ENCODE peak calls at places on chromosome 17, in six cellular contexts. One of them, this sample, is unnamed.

GRCh38 chr17:34850023-34850422 is 111.2 kb downstream of the CCT6B start:
- DNase-seq in mesenchymal stem cell: no peak
- DNase-seq in H9: no peak
- DNase-seq in trophoblast cell: peak
- DNase-seq in H1: no peak
- DNase-seq in IMR-90: no peak
- DNase-seq in this sample: no peak

GRCh38 chr17:63740464-63741181 is 976 bp downstream of the STRADA start:
- DNase-seq in trophoblast cell: peak
- DNase-seq in mesenchymal stem cell: no peak
- DNase-seq in IMR-90: peak
- DNase-seq in H1: no peak
- DNase-seq in H9: no peak
- DNase-seq in this sample: no peak

GRCh38 chr17:35313875-35314409 is 59.5 kb downstream of the SLFN11 start:
- DNase-seq in H1: no peak
- DNase-seq in IMR-90: no peak
- DNase-seq in trophoblast cell: no peak
- DNase-seq in H9: peak
- DNase-seq in mesenchymal stem cell: no peak
- DNase-seq in this sample: no peak

GRCh38 chr17:42744283-42744805 is 496 bp downstream of the EZH1 start:
- DNase-seq in H1: peak
- DNase-seq in mesenchymal stem cell: peak
- DNase-seq in IMR-90: peak
- DNase-seq in trophoblast cell: peak
- DNase-seq in H9: no peak
- DNase-seq in this sample: no peak

GRCh38 chr17:81162491-81162890 is 2.8 kb upstream of the PVALEF start:
- DNase-seq in IMR-90: no peak
- DNase-seq in trophoblast cell: no peak
- DNase-seq in H1: no peak
- DNase-seq in mesenchymal stem cell: no peak
- DNase-seq in H9: no peak
- DNase-seq in this sample: no peak

GRCh38 chr17:46983782-46984181 is 4.7 kb upstream of the RPRML start:
- DNase-seq in mesenchymal stem cell: no peak
- DNase-seq in H1: no peak
- DNase-seq in IMR-90: no peak
- DNase-seq in trophoblast cell: no peak
- DNase-seq in H9: peak
- DNase-seq in this sample: no peak

GRCh38 chr17:82457071-82457789 is 1.3 kb upstream of the NARF start:
- DNase-seq in H1: no peak
- DNase-seq in IMR-90: no peak
- DNase-seq in mesenchymal stem cell: peak
- DNase-seq in H9: no peak
- DNase-seq in trophoblast cell: peak
- DNase-seq in this sample: no peak

GRCh38 chr17:42525221-42525620 is 10.8 kb upstream of the NAGLU start:
- DNase-seq in IMR-90: peak
- DNase-seq in H1: no peak
- DNase-seq in mesenchymal stem cell: peak
- DNase-seq in trophoblast cell: no peak
- DNase-seq in H9: no peak
- DNase-seq in this sample: no peak

GRCh38 chr17:48892940-48893645 is 506 bp downstream of the ATP5MC1 start:
- DNase-seq in trophoblast cell: no peak
- DNase-seq in IMR-90: no peak
- DNase-seq in H9: no peak
- DNase-seq in H1: no peak
- DNase-seq in mesenchymal stem cell: no peak
- DNase-seq in this sample: no peak

GRCh38 chr17:9472094-9472493 is 103.5 kb downstream of the STX8 start:
- DNase-seq in IMR-90: peak
- DNase-seq in H1: no peak
- DNase-seq in H9: no peak
- DNase-seq in mesenchymal stem cell: peak
- DNase-seq in trophoblast cell: peak
- DNase-seq in this sample: no peak
- H4K91ac ChIP-seq in IMR-90: no peak
- H4K91ac ChIP-seq in H1: no peak
- H4K91ac ChIP-seq in H9: no peak
- H4K91ac ChIP-seq in mesenchymal stem cell: peak
- H4K91ac ChIP-seq in trophoblast cell: peak
- H4K91ac ChIP-seq in this sample: no peak

GRCh38 chr17:19412510-19412909 is 1.5 kb downstream of the RNF112 start:
- DNase-seq in IMR-90: no peak
- DNase-seq in H9: no peak
- DNase-seq in mesenchymal stem cell: no peak
- DNase-seq in H1: no peak
- DNase-seq in trophoblast cell: no peak
- DNase-seq in this sample: no peak

GRCh38 chr17:19411641-19412040 is 609 bp downstream of the RNF112 start:
- DNase-seq in mesenchymal stem cell: no peak
- DNase-seq in H9: no peak
- DNase-seq in IMR-90: no peak
- DNase-seq in H1: no peak
- DNase-seq in trophoblast cell: no peak
- DNase-seq in this sample: no peak

GRCh38 chr17:19409509-19409908 is 1.5 kb upstream of the RNF112 start:
- DNase-seq in trophoblast cell: peak
- DNase-seq in IMR-90: peak
- DNase-seq in H1: no peak
- DNase-seq in H9: no peak
- DNase-seq in mesenchymal stem cell: peak
- DNase-seq in this sample: no peak

GRCh38 chr17:19410101-19410500 is 931 bp upstream of the RNF112 start:
- DNase-seq in H9: no peak
- DNase-seq in trophoblast cell: no peak
- DNase-seq in mesenchymal stem cell: no peak
- DNase-seq in H1: no peak
- DNase-seq in IMR-90: no peak
- DNase-seq in this sample: no peak

GRCh38 chr17:19410875-19411291 is at the start of gene RNF112:
- DNase-seq in H1: no peak
- DNase-seq in IMR-90: peak
- DNase-seq in mesenchymal stem cell: no peak
- DNase-seq in trophoblast cell: no peak
- DNase-seq in H9: no peak
- DNase-seq in this sample: no peak
- H2AFZ ChIP-seq in H1: no peak
- H2AFZ ChIP-seq in IMR-90: peak
- H2AFZ ChIP-seq in mesenchymal stem cell: peak
- H2AFZ ChIP-seq in trophoblast cell: no peak
- H2AFZ ChIP-seq in H9: no peak
- H2AFZ ChIP-seq in this sample: peak

DNA sequence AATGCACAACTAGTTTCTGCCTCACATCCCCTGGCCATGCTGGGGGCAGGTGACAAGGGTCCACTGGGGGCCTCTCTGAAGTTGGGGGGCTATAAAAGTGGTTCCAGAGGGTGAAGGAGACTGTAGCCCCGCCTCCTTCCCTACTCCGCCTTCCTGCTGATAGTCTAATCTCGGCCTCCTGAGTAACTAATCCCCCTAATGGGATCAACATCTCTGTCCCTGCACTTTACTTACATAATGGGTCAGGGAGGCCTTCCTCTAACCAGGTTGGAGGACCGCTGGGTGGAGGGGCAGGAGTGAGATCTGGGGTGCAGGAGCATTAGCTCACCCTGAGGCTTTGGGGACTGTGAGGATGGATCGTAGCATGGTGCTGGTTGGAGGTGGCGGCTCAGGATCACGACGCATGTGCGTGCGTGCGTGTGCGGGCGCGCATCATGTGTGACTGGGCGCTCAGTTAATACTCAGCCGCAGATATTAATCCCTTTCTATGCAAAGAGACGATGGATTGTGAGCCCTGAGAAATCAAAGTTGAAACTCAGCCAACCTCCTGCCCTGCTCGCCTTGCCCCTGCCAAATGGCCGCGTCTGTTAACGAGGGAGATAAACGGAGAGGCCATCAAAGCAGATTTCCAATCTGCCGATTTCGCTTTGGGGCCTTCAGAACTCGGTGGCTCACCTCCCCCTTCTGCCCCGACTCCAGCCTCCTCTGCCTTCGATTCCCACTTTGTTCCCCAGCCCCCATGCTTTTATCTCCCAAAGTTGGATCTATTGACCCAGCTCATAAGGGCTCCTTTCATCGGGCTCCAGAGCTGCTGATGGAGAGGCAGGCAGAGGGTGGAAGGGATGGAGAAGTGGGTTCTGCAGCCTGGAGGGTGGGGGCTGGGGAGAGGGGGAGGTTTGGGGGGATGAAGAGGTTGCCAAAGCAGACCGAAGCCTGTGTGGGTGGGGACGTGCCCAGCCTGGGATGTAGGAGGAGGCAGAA is 107.3 kb downstream of the SDK2 start:
- DNase-seq in trophoblast cell: no peak
- DNase-seq in IMR-90: no peak
- DNase-seq in H1: no peak
- DNase-seq in mesenchymal stem cell: no peak
- DNase-seq in H9: no peak
- DNase-seq in this sample: peak
- H2BK120ac ChIP-seq in trophoblast cell: no peak
- H2BK120ac ChIP-seq in IMR-90: no peak
- H2BK120ac ChIP-seq in H1: no peak
- H2BK120ac ChIP-seq in mesenchymal stem cell: no peak
- H2BK120ac ChIP-seq in H9: no peak
- H2BK120ac ChIP-seq in this sample: peak

GRCh38 chr17:40562841-40563370 is 2.4 kb downstream of the CCR7 start:
- DNase-seq in IMR-90: no peak
- DNase-seq in H9: peak
- DNase-seq in mesenchymal stem cell: no peak
- DNase-seq in trophoblast cell: no peak
- DNase-seq in H1: no peak
- DNase-seq in this sample: no peak
- H4K91ac ChIP-seq in IMR-90: no peak
- H4K91ac ChIP-seq in H9: no peak
- H4K91ac ChIP-seq in mesenchymal stem cell: no peak
- H4K91ac ChIP-seq in trophoblast cell: peak
- H4K91ac ChIP-seq in H1: no peak
- H4K91ac ChIP-seq in this sample: no peak

GRCh38 chr17:69539274-69539673 is 124.8 kb downstream of the MAP2K6 start:
- DNase-seq in mesenchymal stem cell: peak
- DNase-seq in H9: no peak
- DNase-seq in IMR-90: no peak
- DNase-seq in H1: no peak
- DNase-seq in trophoblast cell: no peak
- DNase-seq in this sample: no peak
- H2AFZ ChIP-seq in mesenchymal stem cell: no peak
- H2AFZ ChIP-seq in H9: no peak
- H2AFZ ChIP-seq in IMR-90: peak
- H2AFZ ChIP-seq in H1: no peak
- H2AFZ ChIP-seq in trophoblast cell: no peak
- H2AFZ ChIP-seq in this sample: no peak

DNA sequence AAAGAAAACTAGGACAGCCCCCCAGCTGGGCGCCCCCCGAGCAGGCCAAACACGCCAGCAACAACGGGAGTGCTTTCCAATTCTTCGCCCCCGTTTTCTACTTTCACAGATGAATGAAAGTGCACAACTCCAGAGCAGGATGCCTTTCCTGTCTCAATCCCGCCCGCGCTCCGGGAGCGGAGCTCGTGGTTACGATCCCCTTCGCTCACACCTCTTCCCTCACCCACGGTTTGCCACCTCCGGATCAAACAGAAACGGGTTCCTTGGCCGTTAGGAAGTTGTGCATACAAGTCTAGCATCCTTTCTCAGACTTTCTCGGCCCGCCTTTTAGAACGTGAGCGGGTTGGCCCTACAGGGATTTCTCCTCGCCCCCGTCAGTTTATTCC is 658 bp downstream of the SKA2 start:
- DNase-seq in H1: no peak
- DNase-seq in IMR-90: peak
- DNase-seq in H9: no peak
- DNase-seq in trophoblast cell: peak
- DNase-seq in mesenchymal stem cell: peak
- DNase-seq in this sample: peak
- H2BK120ac ChIP-seq in H1: no peak
- H2BK120ac ChIP-seq in IMR-90: peak
- H2BK120ac ChIP-seq in H9: peak
- H2BK120ac ChIP-seq in trophoblast cell: peak
- H2BK120ac ChIP-seq in mesenchymal stem cell: no peak
- H2BK120ac ChIP-seq in this sample: peak

DNA sequence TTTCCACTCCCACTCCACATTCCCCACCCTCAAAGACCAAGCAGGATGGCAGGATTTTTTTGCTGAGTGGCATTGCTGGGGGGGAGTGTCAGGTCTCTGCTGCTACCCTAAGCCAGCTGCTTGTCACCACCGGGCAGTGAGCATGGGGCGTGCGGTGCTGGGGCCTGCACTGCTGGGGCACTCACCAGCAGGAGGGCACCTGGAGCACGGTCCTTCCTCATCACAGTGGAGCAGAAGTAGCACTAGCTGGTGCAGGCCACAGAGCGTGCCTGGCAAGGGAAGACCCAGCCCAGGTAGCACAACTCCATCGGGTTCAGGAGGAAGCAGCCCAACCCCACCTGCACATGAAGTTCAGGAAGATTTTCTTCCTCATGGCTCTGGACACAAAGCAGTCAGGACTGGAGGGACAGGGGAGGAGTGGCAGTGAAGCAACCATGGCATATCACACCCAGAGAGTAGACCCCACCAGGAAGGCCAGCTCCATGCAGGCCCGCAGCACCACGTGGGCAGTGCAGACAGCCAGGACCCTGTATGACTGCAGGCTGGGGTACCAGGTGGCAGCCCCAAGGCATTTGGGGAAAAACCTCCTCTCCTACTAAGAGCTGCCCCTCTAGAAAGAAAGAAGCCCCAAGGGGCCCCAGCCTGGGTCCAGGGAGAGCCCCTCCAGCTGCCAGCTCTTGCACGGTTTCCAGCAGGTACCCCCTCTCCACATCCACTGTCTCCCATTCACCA is 16.8 kb upstream of the MYO18A start:
- DNase-seq in H9: no peak
- DNase-seq in mesenchymal stem cell: no peak
- DNase-seq in H1: no peak
- DNase-seq in IMR-90: no peak
- DNase-seq in trophoblast cell: no peak
- DNase-seq in this sample: no peak
- H4K91ac ChIP-seq in H9: no peak
- H4K91ac ChIP-seq in mesenchymal stem cell: no peak
- H4K91ac ChIP-seq in H1: no peak
- H4K91ac ChIP-seq in IMR-90: no peak
- H4K91ac ChIP-seq in trophoblast cell: no peak
- H4K91ac ChIP-seq in this sample: no peak

DNA sequence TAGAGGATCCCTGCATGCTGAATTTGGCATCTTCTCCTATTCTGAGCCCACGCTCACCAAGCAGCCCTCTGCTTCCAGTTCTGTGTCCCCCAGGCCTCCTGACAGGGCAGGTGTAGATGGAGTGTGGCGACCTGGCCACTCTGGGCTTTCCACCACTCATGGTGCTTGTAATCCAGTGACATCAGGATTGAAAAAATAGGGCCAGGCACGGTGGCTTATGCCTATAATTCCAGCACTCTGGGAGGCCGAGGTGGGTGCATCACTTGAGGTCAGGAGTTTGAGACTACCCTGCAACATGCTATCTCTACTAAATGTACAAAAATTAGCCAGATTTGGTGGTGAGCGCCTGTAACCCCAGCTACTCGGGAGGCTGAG is 29.4 kb downstream of the UNK start:
- DNase-seq in IMR-90: no peak
- DNase-seq in mesenchymal stem cell: no peak
- DNase-seq in H1: no peak
- DNase-seq in trophoblast cell: no peak
- DNase-seq in H9: no peak
- DNase-seq in this sample: no peak
- H2AFZ ChIP-seq in IMR-90: no peak
- H2AFZ ChIP-seq in mesenchymal stem cell: no peak
- H2AFZ ChIP-seq in H1: no peak
- H2AFZ ChIP-seq in trophoblast cell: no peak
- H2AFZ ChIP-seq in H9: no peak
- H2AFZ ChIP-seq in this sample: no peak

This sample was measured in neuronal stem cell.